ENCODE peak calls at places on chromosomes 13 and 19, in seven cellular contexts. W is psoas muscle, M is IMR-90, J is heart right ventricle, T is tibial artery, S is PC-9, L is breast epithelium. Z is an unnamed sample.

GRCh38 chr13:101406787-101407186 is 9.5 kb downstream of the NALCN start:
- DNase-seq in M (no peak), L (no peak), S (peak), J (no peak), T (no peak), W (no peak), Z (no peak)

GRCh38 chr13:41459754-41460111 is 2.4 kb downstream of the RGCC start:
- DNase-seq in T (no peak), S (no peak), W (no peak), J (no peak), L (no peak), M (no peak), Z (no peak)

GRCh38 chr13:42612021-42612765 is 38.2 kb downstream of the TNFSF11 start:
- DNase-seq in S (no peak), M (no peak), T (no peak), J (no peak), W (no peak), L (no peak), Z (no peak)

GRCh38 chr19:46919324-46919723 is 58.5 kb downstream of the ARHGAP35 start:
- DNase-seq in S (peak), T (no peak), M (peak), J (no peak), W (no peak), L (peak), Z (no peak)

GRCh38 chr13:91185294-91185863 is 162.1 kb upstream of the MIR17HG start:
- DNase-seq in T (no peak), J (no peak), L (no peak), W (no peak), M (peak), S (no peak), Z (no peak)

GRCh38 chr13:66994097-66994496 is 236.0 kb downstream of the PCDH9 start:
- DNase-seq in M (peak), J (peak), S (no peak), T (peak), L (peak), W (peak), Z (no peak)

GRCh38 chr19:55679343-55680257 is 4.6 kb downstream of the EPN1 start:
- DNase-seq in W (no peak), M (peak), T (no peak), S (no peak), L (no peak), J (no peak), Z (no peak)

GRCh38 chr13:95168191-95168590 is 133.1 kb downstream of the ABCC4 start:
- DNase-seq in J (no peak), M (no peak), T (no peak), L (no peak), W (no peak), S (no peak), Z (no peak)

GRCh38 chr13:55516610-55517009 is 1624.1 kb upstream of the PRR20A start:
- DNase-seq in J (no peak), T (no peak), M (no peak), L (no peak), S (no peak), W (no peak), Z (no peak)

DNA sequence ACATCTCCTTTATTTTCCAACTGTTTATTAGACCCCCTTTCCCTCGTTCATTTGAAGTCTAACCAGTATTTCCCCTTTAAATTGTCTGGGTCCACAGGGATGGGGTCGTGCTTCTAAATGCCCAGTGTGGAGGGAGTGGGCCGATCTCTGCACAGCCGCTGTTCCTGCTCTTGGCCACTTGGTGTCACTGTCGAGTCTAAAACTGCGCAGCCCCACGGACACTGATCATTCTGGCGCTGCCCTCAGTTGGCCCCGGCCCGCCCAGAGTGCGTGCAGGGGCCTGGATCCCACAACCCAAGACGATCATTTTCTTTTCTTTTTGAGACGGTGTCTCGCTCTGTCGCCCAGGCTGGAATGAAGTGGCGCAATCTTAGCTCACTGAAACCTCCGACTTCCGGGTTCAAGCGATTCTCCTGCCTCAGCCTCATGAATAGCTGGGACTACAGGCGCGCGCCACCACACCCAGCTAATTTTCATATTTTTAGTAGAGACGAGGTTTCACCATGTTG is 12.0 kb downstream of the WDR88 start:
- DNase-seq in J (peak), T (peak), L (peak), S (no peak), W (peak), M (peak), Z (peak)
- TF ChIP-seq CTCF in J (peak), T (peak), L (peak), S (peak), W (peak), M (peak), Z (peak)

GRCh38 chr19:49811328-49811727 is 1.8 kb downstream of the FUZ start:
- DNase-seq in W (no peak), J (no peak), L (no peak), S (no peak), T (no peak), M (no peak), Z (no peak)

GRCh38 chr19:49809987-49810389 is 3.1 kb downstream of the FUZ start:
- DNase-seq in J (no peak), T (no peak), W (no peak), S (no peak), L (no peak), M (no peak), Z (no peak)

GRCh38 chr19:49812452-49812996 is 568 bp downstream of the FUZ start:
- DNase-seq in T (no peak), L (no peak), S (no peak), M (no peak), J (no peak), W (no peak), Z (no peak)

GRCh38 chr19:49814010-49814409 is 918 bp upstream of the FUZ start:
- DNase-seq in M (no peak), W (no peak), L (no peak), T (no peak), J (no peak), S (no peak), Z (no peak)

DNA sequence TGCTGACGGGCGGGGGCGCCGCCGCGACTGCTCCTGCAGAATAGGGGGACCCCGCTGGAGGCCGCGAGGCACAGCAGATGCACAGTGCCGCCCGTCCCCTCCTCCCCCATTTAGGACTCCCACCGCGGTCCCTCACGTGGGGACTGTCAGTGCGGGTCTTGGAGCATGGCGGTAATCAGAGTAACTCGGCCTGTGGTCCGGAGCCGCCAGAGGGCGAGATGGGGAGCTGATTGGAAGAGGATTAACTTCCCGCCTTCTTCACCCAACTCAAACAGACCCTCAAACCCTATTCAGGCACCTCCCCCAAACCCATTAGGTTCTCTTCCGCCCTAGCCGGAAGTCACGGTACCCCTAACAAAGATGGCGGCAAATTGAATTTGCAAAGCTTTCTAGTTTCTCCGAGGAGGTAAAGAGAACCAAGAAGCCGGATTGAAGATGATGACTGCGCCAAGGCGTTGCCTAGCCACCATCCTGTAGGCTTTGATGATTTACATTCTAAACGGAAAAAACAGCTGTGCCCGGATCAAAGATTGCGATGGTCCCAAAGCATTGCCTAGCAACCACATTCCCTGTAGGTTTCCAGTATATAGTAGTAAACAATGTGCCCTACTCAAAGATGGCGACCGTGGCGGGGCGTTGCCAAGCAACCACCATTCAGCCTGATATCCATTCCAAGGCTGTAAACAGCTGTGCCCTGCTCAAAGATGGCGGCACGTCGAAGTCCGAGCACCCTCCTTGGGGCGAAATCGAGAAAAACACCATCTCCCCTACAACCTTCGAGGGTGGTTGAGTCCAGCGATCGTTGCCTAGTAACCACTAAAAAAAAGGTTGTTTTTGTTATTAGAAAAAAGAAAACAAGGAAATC is at the start of gene FUZ:
- DNase-seq in L (peak), M (peak), W (peak), J (peak), T (peak), S (peak), Z (peak)
- TF ChIP-seq CTCF in L (peak), M (peak), W (no peak), J (peak), T (no peak), S (no peak), Z (no peak)

DNA sequence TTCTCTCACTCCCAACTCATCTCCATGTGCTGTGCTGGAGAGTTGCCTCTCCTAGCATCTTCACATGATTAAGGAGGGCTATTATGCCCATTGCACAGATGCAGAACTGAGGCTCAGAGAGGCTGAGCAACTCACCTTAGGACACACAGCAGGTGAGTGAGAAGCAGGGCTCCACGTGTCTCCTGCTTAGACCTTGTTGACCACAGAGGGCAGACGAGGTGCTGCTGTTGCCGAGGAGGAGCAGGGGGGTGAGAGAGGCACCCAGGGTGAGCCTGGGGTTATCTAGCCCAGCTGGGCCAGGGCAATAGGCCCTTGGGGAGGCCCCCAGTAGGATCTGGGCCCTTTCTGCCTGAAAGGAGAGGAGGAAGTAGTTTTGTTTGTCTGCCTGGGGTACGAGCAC is 2.4 kb upstream of the HSH2D start:
- DNase-seq in M (no peak), J (no peak), W (no peak), L (no peak), S (no peak), T (no peak), Z (no peak)
- TF ChIP-seq CTCF in M (no peak), J (no peak), W (no peak), L (no peak), S (no peak), T (no peak), Z (no peak)

GRCh38 chr13:32791545-32792172 is 205.4 kb downstream of the PDS5B start:
- DNase-seq in T (no peak), L (no peak), S (peak), J (no peak), M (peak), W (no peak), Z (no peak)

DNA sequence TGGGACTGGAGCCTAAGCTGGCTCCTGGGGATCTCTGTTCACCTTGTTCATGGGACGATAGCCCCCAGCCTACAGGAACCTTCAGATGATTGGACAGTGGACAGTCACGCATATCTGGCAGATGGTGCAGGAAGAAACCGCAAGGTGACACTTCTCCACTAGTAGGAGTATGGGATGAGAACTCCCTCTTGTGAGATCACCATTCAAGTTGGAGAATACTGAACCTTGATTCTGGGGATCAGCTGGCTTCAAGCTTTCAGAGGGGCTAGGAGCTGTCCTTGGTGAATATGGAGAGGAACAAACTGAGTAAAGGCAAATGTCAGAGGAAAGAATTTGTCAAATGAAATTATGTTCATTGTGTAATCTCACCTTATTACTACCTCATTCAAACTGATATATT is 204.5 kb downstream of the PDS5B start:
- DNase-seq in M (no peak), T (no peak), J (no peak), S (no peak), L (no peak), W (no peak), Z (no peak)
- TF ChIP-seq CTCF in M (peak), T (no peak), J (no peak), S (no peak), L (no peak), W (no peak), Z (no peak)

GRCh38 chr13:73610799-73611592 is 523.2 kb downstream of the KLF12 start:
- DNase-seq in T (no peak), L (no peak), S (peak), J (no peak), W (no peak), M (no peak), Z (peak)
- TF ChIP-seq CTCF in T (no peak), L (no peak), S (no peak), J (no peak), W (no peak), M (no peak), Z (no peak)

DNA sequence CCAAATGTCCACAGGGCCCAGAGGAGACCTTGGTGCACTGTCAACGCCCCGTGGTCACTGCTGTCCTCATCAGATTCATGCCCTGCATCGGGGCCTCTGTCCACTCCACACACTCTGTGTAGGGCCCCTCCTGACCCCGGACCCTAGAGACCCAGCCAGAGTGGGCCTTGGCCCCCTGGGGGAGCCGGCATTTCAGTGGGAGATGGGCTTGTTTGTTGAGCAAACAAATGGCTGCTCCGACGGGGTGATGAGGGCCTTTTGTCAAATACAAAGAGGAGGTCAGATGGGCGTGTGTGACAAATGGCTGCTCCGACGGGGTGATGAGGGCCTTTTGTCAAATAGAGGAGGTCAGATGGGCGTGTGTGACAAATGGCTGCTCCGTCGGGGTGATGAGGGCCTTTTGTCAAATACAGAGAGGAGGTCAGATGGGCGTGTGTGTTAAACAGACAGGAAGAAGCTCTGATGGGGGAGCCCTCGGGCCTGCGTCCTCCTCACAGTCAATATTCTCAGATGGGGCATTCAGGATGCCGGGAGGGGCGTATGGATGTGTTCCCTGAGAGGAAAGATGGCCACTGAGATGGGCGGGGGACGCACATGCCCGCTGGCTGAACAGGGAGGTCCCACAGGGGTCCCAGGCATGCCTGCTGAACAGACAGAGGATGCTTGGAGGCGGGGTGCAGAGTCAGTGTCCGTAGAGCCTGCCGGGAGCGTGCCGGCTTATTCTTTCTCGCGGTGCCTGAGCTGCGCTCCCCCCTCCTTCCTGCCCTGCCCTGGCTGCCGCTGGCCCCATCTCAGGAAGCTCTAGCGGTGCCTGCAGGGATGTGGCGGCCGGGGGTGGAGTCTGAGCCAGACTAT is 36.3 kb downstream of the SMIM24 start:
- DNase-seq in L (no peak), J (peak), W (no peak), T (no peak), M (peak), S (no peak), Z (no peak)
- TF ChIP-seq CTCF in L (no peak), J (no peak), W (no peak), T (no peak), M (no peak), S (no peak), Z (no peak)

Z was measured in Calu3.